ENCODE peak calls at places on chromosome 10, in six cellular contexts. N is neural progenitor cell, F is K562, A is GM12878, B is PC-3, C is IMR-90. X is an unnamed sample.

GRCh38 chr10:122243560-122243959 is 27.5 kb upstream of the BTBD16 start:
- DNase-seq in F (no peak), A (no peak), B (no peak), C (no peak), N (no peak), X (no peak)

GRCh38 chr10:88374392-88375145 is 208.5 kb downstream of the RNLS start:
- DNase-seq in F (no peak), A (no peak), N (no peak), C (no peak), B (no peak), X (no peak)

GRCh38 chr10:29189272-29189671 is 99.6 kb upstream of the LYZL1 start:
- DNase-seq in N (no peak), C (no peak), B (no peak), A (no peak), F (no peak), X (no peak)

GRCh38 chr10:4512557-4513286 is 313.3 kb upstream of the AKR1E2 start:
- DNase-seq in C (peak), N (peak), B (peak), A (no peak), F (peak), X (no peak)

GRCh38 chr10:18254086-18254485 is 113.9 kb downstream of the CACNB2 start:
- DNase-seq in N (no peak), C (peak), A (no peak), F (no peak), B (no peak), X (no peak)

GRCh38 chr10:86520871-86521619 is 547 bp downstream of the WAPL start:
- DNase-seq in N (peak), C (peak), A (no peak), B (peak), F (peak), X (peak)

GRCh38 chr10:122702271-122702670 is 2.6 kb upstream of the C10orf120 start:
- DNase-seq in A (no peak), F (no peak), B (no peak), N (no peak), C (no peak), X (no peak)

GRCh38 chr10:53846809-53847208 is 954.2 kb downstream of the PCDH15 start:
- DNase-seq in F (no peak), B (peak), A (no peak), C (no peak), N (peak), X (no peak)

GRCh38 chr10:89245802-89246201 is 5.8 kb downstream of the LIPA start:
- DNase-seq in B (no peak), A (no peak), N (no peak), F (no peak), C (no peak), X (no peak)

GRCh38 chr10:97002670-97003069 is 170.6 kb downstream of the LCOR start:
- DNase-seq in N (no peak), B (no peak), C (no peak), F (no peak), A (no peak), X (no peak)

GRCh38 chr10:58859541-58859940 is 316.9 kb upstream of the PHYHIPL start:
- DNase-seq in N (no peak), F (no peak), C (peak), B (no peak), A (no peak), X (no peak)

GRCh38 chr10:85651507-85651902 is 715.1 kb downstream of the GRID1 start:
- DNase-seq in N (no peak), F (no peak), B (no peak), A (no peak), C (no peak), X (no peak)

GRCh38 chr10:133158756-133159610 is 1.0 kb upstream of the KNDC1 start:
- DNase-seq in B (no peak), F (peak), C (no peak), N (peak), A (no peak), X (no peak)

GRCh38 chr10:26474062-26474461 is 35.9 kb downstream of the APBB1IP start:
- DNase-seq in F (no peak), N (no peak), C (no peak), A (no peak), B (no peak), X (no peak)

GRCh38 chr10:97648557-97649404 is 8.3 kb downstream of the PI4K2A start:
- DNase-seq in B (peak), C (peak), F (peak), N (no peak), A (peak), X (no peak)

GRCh38 chr10:54758791-54759190 is 42.2 kb downstream of the PCDH15 start:
- DNase-seq in B (no peak), F (no peak), C (no peak), N (no peak), A (no peak), X (no peak)

GRCh38 chr10:9149134-9149533 is 1094.6 kb downstream of the GATA3 start:
- DNase-seq in F (no peak), C (no peak), B (no peak), A (no peak), N (no peak), X (no peak)

GRCh38 chr10:31707578-31708411 is 220.8 kb downstream of the ARHGAP12 start:
- DNase-seq in F (no peak), N (peak), C (peak), A (peak), B (peak), X (peak)
- H3K9ac ChIP-seq in F (no peak), N (no peak), C (peak), A (peak), B (no peak), X (peak)

GRCh38 chr10:16392661-16393060 is 44.1 kb upstream of the PTER start:
- DNase-seq in A (no peak), F (no peak), B (no peak), C (no peak), N (no peak), X (no peak)
- H3K9ac ChIP-seq in A (no peak), F (no peak), B (no peak), C (no peak), N (no peak), X (no peak)

GRCh38 chr10:131082201-131082850 is 229.2 kb downstream of the TCERG1L start:
- DNase-seq in N (no peak), A (no peak), F (no peak), C (no peak), B (no peak), X (no peak)
- H3K9ac ChIP-seq in N (no peak), A (no peak), F (no peak), C (no peak), B (no peak), X (no peak)

GRCh38 chr10:100209303-100209702 is 20.1 kb downstream of the CHUK start:
- DNase-seq in A (no peak), F (no peak), C (peak), B (no peak), N (no peak), X (no peak)
- H3K9ac ChIP-seq in A (no peak), F (no peak), C (no peak), B (no peak), N (no peak), X (no peak)

X was measured in MM.1S.